ENCODE peak calls at places on chromosomes 12 and 14, in eight cellular contexts. O is B cell; L is AG10803; F is activated CD4-positive, alpha-beta T cell treated with anti-CD3 and anti-CD28 coated beads, Interleukin-2, amount 50 U/mL, for 48 hours; W is DMS153; C is memory B cell; Z is NCI-H524; N is activated effector memory CD4-positive, alpha-beta T cell treated with Interleukin-2 at 50 U/mL for 16 hours. R is an unnamed sample.

GRCh38 chr14:104976198-104977007 is 1.8 kb downstream of the AHNAK2 start:
- DNase-seq in O (peak), W (peak), Z (peak), L (peak), F (peak), C (peak), N (peak), R (peak)

GRCh38 chr14:22438742-22439141 is 150.3 kb downstream of the DAD1 start:
- DNase-seq in W (no peak), L (no peak), N (no peak), C (no peak), Z (no peak), F (no peak), O (no peak), R (no peak)

GRCh38 chr12:70043490-70044138 is 199.6 kb upstream of the CNOT2 start:
- DNase-seq in F (no peak), C (no peak), N (no peak), Z (no peak), O (no peak), W (no peak), L (no peak), R (peak)

GRCh38 chr14:103393687-103394626 is 8.7 kb downstream of the MARK3 start:
- DNase-seq in L (peak), N (no peak), O (peak), C (no peak), F (no peak), Z (no peak), W (no peak), R (peak)

GRCh38 chr12:116955382-116956021 is 44.8 kb downstream of the FBXW8 start:
- DNase-seq in Z (no peak), O (peak), W (peak), L (no peak), F (no peak), N (no peak), C (no peak), R (peak)

GRCh38 chr12:49921299-49921698 is 17.6 kb upstream of the FAIM2 start:
- DNase-seq in W (no peak), F (no peak), C (no peak), O (no peak), N (no peak), Z (no peak), L (no peak), R (no peak)

GRCh38 chr12:4934651-4935050 is 24.9 kb downstream of the KCNA1 start:
- DNase-seq in L (no peak), N (no peak), W (peak), F (no peak), C (no peak), Z (no peak), O (no peak), R (no peak)

GRCh38 chr14:102020058-102020971 is 55.9 kb downstream of the DYNC1H1 start:
- DNase-seq in O (no peak), Z (peak), C (no peak), N (no peak), W (no peak), L (peak), F (peak), R (no peak)

GRCh38 chr14:101315802-101316296 is 245.4 kb upstream of the DIO3 start:
- DNase-seq in N (no peak), F (no peak), C (no peak), W (no peak), Z (no peak), L (no peak), O (no peak), R (no peak)

GRCh38 chr14:94918896-94919295 is 149.0 kb upstream of the GSC start:
- DNase-seq in F (no peak), O (no peak), W (no peak), N (no peak), L (no peak), Z (no peak), C (no peak), R (no peak)

GRCh38 chr12:107400686-107401447 is 284.7 kb upstream of the PWP1 start:
- DNase-seq in O (no peak), W (no peak), C (no peak), Z (peak), N (no peak), F (no peak), L (peak), R (no peak)

GRCh38 chr14:20143911-20144310 is 5.3 kb downstream of the OR4N5 start:
- DNase-seq in Z (no peak), N (no peak), F (no peak), W (no peak), C (no peak), L (no peak), O (no peak), R (peak)

GRCh38 chr12:33431648-33432047 is 8.0 kb downstream of the SYT10 start:
- DNase-seq in W (no peak), C (no peak), L (no peak), N (no peak), O (no peak), Z (no peak), F (no peak), R (no peak)

GRCh38 chr12:52338241-52338960 is 17.2 kb upstream of the KRT83 start:
- DNase-seq in C (no peak), F (no peak), L (no peak), N (no peak), W (no peak), O (no peak), Z (no peak), R (no peak)

GRCh38 chr12:121451931-121452330 is 52.0 kb downstream of the RNF34 start:
- DNase-seq in F (no peak), O (no peak), Z (no peak), W (no peak), C (no peak), N (no peak), L (peak), R (no peak)

GRCh38 chr12:89671469-89671868 is 37.2 kb downstream of the ATP2B1 start:
- DNase-seq in L (peak), O (no peak), W (no peak), F (no peak), Z (no peak), N (no peak), C (no peak), R (no peak)

GRCh38 chr14:97413991-97414717 is 617.0 kb downstream of the VRK1 start:
- DNase-seq in Z (no peak), L (no peak), F (no peak), C (no peak), O (no peak), N (no peak), W (no peak), R (no peak)

GRCh38 chr12:121657305-121658008 is 12.0 kb downstream of the MORN3 start:
- DNase-seq in C (no peak), L (no peak), O (no peak), Z (no peak), N (no peak), W (no peak), F (peak), R (no peak)

GRCh38 chr14:100443643-100444042 is 120.5 kb downstream of the SLC25A47 start:
- DNase-seq in L (peak), O (no peak), N (no peak), Z (no peak), F (no peak), C (no peak), W (no peak), R (no peak)

GRCh38 chr12:87952850-87953249 is 76.4 kb downstream of the C12orf50 start:
- DNase-seq in W (no peak), Z (no peak), C (no peak), L (no peak), F (no peak), O (no peak), N (no peak), R (no peak)

R was measured in HT-29.